ENCODE peak calls at places on chromosomes 5 and 9, in four cellular contexts. V is cerebellum, C is endothelial cell, J is NCI-H748 treated with DMSO at 0.1 percent for 48 hours. K is an unnamed sample.

GRCh38 chr9:80382523-80382922 is 810.8 kb downstream of the TLE4 start:
- DNase-seq in C (no peak), J (no peak), V (no peak), K (no peak)

GRCh38 chr9:111572945-111573604 is 26.4 kb downstream of the PTGR1 start:
- DNase-seq in C (no peak), J (no peak), V (peak), K (no peak)

GRCh38 chr9:447230-448025 is 232.8 kb downstream of the DOCK8 start:
- DNase-seq in C (no peak), V (no peak), J (no peak), K (peak)

GRCh38 chr9:126053913-126054312 is 272.7 kb upstream of the MVB12B start:
- DNase-seq in J (no peak), C (no peak), V (no peak), K (no peak)

GRCh38 chr9:85377751-85378289 is 363.9 kb downstream of the AGTPBP1 start:
- DNase-seq in V (peak), J (no peak), C (no peak), K (no peak)

GRCh38 chr5:7325975-7326911 is 69.7 kb upstream of the ADCY2 start:
- DNase-seq in J (no peak), V (no peak), C (no peak), K (no peak)

GRCh38 chr5:35129921-35130485 is 82.3 kb upstream of the AGXT2 start:
- DNase-seq in V (peak), C (no peak), J (no peak), K (no peak)

GRCh38 chr5:131394128-131394527 is 130.3 kb downstream of the CDC42SE2 start:
- DNase-seq in J (no peak), V (no peak), C (no peak), K (no peak)

GRCh38 chr5:135977375-135977928 is 22.7 kb upstream of the LECT2 start:
- DNase-seq in C (peak), V (no peak), J (no peak), K (no peak)

GRCh38 chr5:132481243-132482211 is 9.0 kb downstream of the IRF1 start:
- DNase-seq in V (no peak), J (no peak), C (no peak), K (no peak)

GRCh38 chr9:98552306-98552705 is 156.4 kb downstream of the GABBR2 start:
- DNase-seq in J (no peak), C (no peak), V (no peak), K (no peak)